ENCODE peak calls at places on chromosomes 13 and 19, in nine cellular contexts. K, P, H, I, A, C, O, S and R are unnamed samples.

GRCh38 chr19:11168568-11168967 is 13.0 kb upstream of the SPC24 start:
- DNase-seq in K (no peak), P (peak; percentile 99), H (no peak), I (peak; percentile 39), A (peak; percentile 89), C (no peak), O (peak; percentile 93), S (no peak), R (peak; percentile 95)

GRCh38 chr13:50080158-50080855 is 65.1 kb downstream of the KCNRG start:
- DNase-seq in K (no peak), P (peak; percentile 52), H (peak; percentile 30), I (no peak), A (no peak), C (no peak), O (peak; percentile 67), S (no peak), R (no peak)

GRCh38 chr19:47881757-47882156 is 4.4 kb downstream of the SULT2A1 start:
- DNase-seq in K (no peak), P (no peak), H (no peak), I (no peak), A (no peak), C (no peak), O (no peak), S (no peak), R (no peak)

GRCh38 chr19:29635963-29636362 is 29.3 kb upstream of the PLEKHF1 start:
- DNase-seq in K (no peak), P (no peak), H (no peak), I (no peak), A (no peak), C (no peak), O (no peak), S (no peak), R (no peak)

GRCh38 chr13:90510319-90510718 is 837.2 kb upstream of the MIR17HG start:
- DNase-seq in K (no peak), P (no peak), H (no peak), I (no peak), A (no peak), C (no peak), O (no peak), S (no peak), R (no peak)

GRCh38 chr13:76837811-76838210 is 48.4 kb downstream of the KCTD12 start:
- DNase-seq in K (no peak), P (peak; percentile 36), H (no peak), I (no peak), A (no peak), C (no peak), O (peak; percentile 65), S (no peak), R (no peak)

GRCh38 chr19:13633109-13633508 is 126.8 kb upstream of the CACNA1A start:
- DNase-seq in K (no peak), P (peak; percentile 58), H (peak; percentile 85), I (no peak), A (no peak), C (no peak), O (peak; percentile 65), S (no peak), R (no peak)

GRCh38 chr19:11268783-11269267 is 6.5 kb upstream of the DOCK6 start:
- DNase-seq in K (no peak), P (peak; percentile 78), H (peak; percentile 30), I (no peak), A (no peak), C (no peak), O (peak; percentile 84), S (peak; percentile 76), R (no peak)

GRCh38 chr13:89066868-89067466 is 1395.8 kb downstream of the SLITRK5 start:
- DNase-seq in K (no peak), P (peak; percentile 24), H (peak; percentile 12), I (no peak), A (no peak), C (no peak), O (peak; percentile 31), S (no peak), R (no peak)

GRCh38 chr19:2543463-2544442 is 67.8 kb downstream of the GADD45B start:
- DNase-seq in K (peak; percentile 93), P (peak; percentile 98), H (peak; percentile 90), I (peak; percentile 87), A (peak; percentile 89), C (peak; percentile 83), O (peak; percentile 96), S (peak; percentile 92), R (peak; percentile 91)

GRCh38 chr19:2540251-2540645 is 64.3 kb downstream of the GADD45B start:
- DNase-seq in K (no peak), P (no peak), H (no peak), I (no peak), A (no peak), C (no peak), O (no peak), S (no peak), R (no peak)

GRCh38 chr19:2538096-2538757 is 62.3 kb downstream of the GADD45B start:
- DNase-seq in K (no peak), P (peak; percentile 9), H (no peak), I (no peak), A (no peak), C (no peak), O (no peak), S (no peak), R (no peak)

GRCh38 chr19:2542341-2543069 is 66.6 kb downstream of the GADD45B start:
- DNase-seq in K (no peak), P (peak; percentile 26), H (peak; percentile 34), I (no peak), A (no peak), C (no peak), O (no peak), S (no peak), R (no peak)

DNA sequence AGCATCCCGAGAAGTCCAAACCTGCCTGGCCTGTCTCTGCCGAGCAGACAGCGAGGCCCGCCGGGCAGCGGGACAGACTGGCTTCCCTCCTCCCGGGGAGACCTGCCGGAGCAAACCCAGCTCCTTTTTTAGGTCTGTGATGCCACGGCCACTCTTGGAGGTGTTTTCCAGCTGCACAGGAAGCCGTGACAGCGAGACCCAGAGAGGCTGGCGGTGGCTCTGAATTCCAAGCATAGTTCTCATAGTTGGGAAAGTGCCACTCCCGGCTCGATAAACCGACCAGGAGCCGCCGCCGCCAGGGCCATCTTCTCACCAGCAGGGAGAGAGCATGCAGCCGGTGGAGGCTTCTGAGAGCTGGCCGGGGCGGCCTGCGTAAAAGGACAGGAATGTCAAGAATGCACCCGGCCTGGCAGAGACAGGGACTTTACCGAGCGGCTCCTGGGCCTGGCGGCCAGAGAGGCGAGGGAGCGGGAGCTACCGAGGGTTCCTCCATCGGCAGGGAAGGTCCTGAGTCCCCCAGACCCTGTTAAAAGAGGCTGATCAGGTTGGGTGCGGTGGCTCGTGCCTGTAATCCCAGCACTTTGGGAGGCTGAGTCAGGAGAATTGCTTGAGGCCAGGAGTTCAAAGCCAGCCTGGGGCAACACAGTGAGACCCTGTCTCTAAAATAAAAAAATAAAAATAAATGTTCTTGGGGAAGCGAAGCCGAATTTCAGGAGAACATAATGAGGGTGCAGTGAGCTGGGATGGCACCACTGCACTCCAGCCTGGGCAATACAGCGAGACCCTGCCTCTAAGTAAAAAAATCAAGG is 64.9 kb downstream of the GADD45B start:
- DNase-seq in K (peak; percentile 94), P (peak; percentile 91), H (peak; percentile 82), I (no peak), A (peak; percentile 91), C (no peak), O (peak; percentile 98), S (peak; percentile 87), R (peak; percentile 91)
- H3K4me3 ChIP-seq in K (peak overlapping the region; percentile 1), P (peak overlapping the region; percentile 12), H (no peak overlapping the region), I (peak overlapping the region; percentile 23), A (no peak overlapping the region), C (no peak overlapping the region), O (peak overlapping the region; percentile 31), S (peak overlapping the region; percentile 4), R (peak overlapping the region; percentile 25)

DNA sequence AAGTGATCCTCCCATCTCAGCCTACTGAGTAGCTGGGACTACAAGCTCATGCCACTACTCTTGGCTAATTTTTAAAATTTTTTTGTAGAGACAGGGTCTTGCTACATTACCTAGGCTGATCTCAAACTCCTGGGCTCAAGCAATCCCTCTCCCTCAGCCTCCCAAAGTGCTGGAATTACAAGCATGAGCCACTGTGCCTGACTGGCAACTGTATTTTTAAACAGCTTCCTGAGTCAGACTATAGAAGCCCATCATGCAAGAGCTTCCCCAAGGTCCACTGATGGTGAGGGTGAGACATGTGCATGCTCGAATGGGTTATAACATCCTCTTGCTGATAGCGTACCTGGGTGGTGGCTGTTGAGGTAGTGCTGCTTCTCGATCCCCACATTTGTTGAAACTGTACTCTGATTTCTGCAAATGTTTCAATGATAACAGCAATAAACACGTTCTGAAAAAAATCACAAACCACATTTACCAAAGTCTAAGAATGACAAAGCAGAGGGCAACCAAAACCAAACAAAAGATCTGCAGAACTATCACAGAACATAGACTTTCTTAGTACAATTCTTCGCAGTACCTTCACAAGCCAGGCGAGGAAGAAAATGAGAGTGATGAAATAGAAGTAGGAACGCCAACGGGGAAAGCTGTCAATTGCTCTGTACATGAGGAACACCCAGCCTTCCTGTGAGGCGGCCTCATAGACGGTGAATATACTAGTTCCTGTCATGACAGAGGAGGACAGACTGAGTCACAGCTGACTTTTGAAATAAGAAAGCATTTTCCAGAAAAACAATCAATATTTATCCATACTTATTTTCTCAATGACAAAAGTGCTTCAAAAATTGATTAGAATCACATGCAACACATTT is 124.4 kb downstream of the NALCN start:
- DNase-seq in K (no peak), P (no peak), H (no peak), I (no peak), A (no peak), C (no peak), O (no peak), S (no peak), R (no peak)
- TF ChIP-seq CTCF in K (no peak), P (no peak), H (no peak), I (no peak), A (no peak), C (no peak), O (no peak), S (no peak), R (no peak)

DNA sequence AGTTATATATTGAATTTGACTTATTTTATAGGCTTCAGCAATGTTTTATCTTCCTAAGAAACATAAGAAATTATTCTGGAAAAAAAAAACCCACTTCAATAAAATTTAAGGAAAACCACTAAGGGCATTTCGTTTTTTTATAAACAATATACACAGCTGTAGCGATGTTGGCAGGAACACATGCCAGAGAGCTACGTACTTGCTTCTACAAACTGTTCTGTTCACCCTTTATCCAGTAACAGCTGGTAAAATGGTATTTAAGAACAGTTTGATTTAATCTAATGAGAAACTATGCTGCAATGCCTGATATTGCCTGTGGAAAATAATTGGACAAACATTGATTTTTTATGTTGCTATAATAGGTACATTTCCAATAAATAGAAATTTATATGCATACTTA is 137.2 kb upstream of the DACH1 start:
- DNase-seq in K (no peak), P (no peak), H (no peak), I (no peak), A (no peak), C (no peak), O (no peak), S (no peak), R (no peak)
- H3K4me3 ChIP-seq in K (no peak overlapping the region), P (no peak overlapping the region), H (no peak overlapping the region), I (no peak overlapping the region), A (no peak overlapping the region), C (no peak overlapping the region), O (no peak overlapping the region), S (no peak overlapping the region), R (no peak overlapping the region)

DNA sequence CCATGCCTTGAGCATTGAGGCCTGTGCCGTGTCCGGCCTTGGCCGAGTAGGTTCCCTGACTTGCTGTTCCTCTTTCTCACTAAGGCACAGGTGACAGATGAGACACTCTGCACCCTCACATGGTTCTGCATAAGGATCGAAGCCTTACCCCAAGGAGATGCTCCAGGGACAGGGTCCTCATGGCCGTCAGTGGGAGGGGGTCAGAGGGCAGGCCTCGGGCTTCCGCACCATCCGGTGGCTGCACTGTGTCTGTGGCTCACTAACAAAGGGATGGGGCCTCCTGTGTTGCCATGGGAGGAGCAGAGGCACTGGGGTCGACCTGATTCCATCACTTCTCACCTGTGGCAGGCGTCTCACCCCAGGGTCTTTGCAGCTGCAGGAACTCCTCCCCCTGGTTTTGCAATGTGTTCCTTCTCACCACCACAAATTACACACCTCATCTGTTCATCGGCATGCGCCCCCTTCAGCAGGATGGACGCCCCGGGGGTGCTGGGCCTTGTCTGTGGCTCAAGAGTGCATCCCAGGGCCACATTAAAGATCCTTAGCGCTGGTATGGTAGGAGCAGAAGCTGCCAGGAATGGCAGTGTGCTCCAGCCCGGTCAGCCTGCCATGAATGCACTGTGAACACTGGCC is 113.3 kb upstream of the SOX1 start:
- DNase-seq in K (no peak), P (no peak), H (no peak), I (no peak), A (no peak), C (no peak), O (no peak), S (no peak), R (no peak)
- TF ChIP-seq CTCF in K (no peak), P (no peak), H (no peak), I (no peak), A (no peak), C (no peak), O (no peak), S (no peak), R (no peak)